ENCODE peak calls at places on chromosomes 11 and 22, in ten cellular contexts. J is Calu3, C is A549, Z is GM13977, X is fibroblast of mammary gland, K is osteoblast, F is pancreas, R is tibial artery, M is astrocyte of the spinal cord, I is thoracic aorta. O is an unnamed sample.

GRCh38 chr11:59551651-59552521 is 40.5 kb downstream of the OR4D9 start:
- DNase-seq in J (no peak), C (peak; percentile 93), Z (no peak), X (peak; percentile 91), K (peak; percentile 68), F (no peak), R (peak; percentile 60), M (peak; percentile 90), I (no peak), O (peak; percentile 80)

GRCh38 chr22:20466659-20467379 is 28.8 kb downstream of the KLHL22 start:
- DNase-seq in J (no peak), C (no peak), Z (no peak), X (no peak), K (no peak), F (no peak), R (no peak), M (no peak), I (no peak), O (no peak)

GRCh38 chr11:64334764-64335741 is 5.0 kb upstream of the CCDC88B start:
- DNase-seq in J (peak; percentile 87), C (peak; percentile 96), Z (peak; percentile 93), X (peak; percentile 94), K (peak; percentile 95), F (peak; percentile 51), R (no peak), M (peak; percentile 82), I (no peak), O (peak; percentile 98)

GRCh38 chr11:113540416-113541330 is 65.5 kb upstream of the DRD2 start:
- DNase-seq in J (no peak), C (no peak), Z (no peak), X (no peak), K (no peak), F (no peak), R (no peak), M (no peak), I (no peak), O (no peak)

GRCh38 chr11:134625151-134625550 is 213.1 kb upstream of the B3GAT1 start:
- DNase-seq in J (no peak), C (no peak), Z (no peak), X (no peak), K (no peak), F (no peak), R (no peak), M (no peak), I (no peak), O (no peak)

GRCh38 chr11:75768112-75768908 is at the start of gene DGAT2:
- DNase-seq in J (peak; percentile 72), C (peak; percentile 73), Z (peak; percentile 94), X (peak; percentile 44), K (peak; percentile 95), F (peak; percentile 68), R (peak; percentile 65), M (peak; percentile 63), I (no peak), O (peak; percentile 73)

GRCh38 chr11:65858354-65859133 is 564 bp upstream of the CFL1 start:
- DNase-seq in J (no peak), C (no peak), Z (peak; percentile 94), X (no peak), K (no peak), F (no peak), R (no peak), M (peak; percentile 50), I (no peak), O (no peak)

GRCh38 chr11:46253258-46254134 is 24.0 kb upstream of the CREB3L1 start:
- DNase-seq in J (no peak), C (no peak), Z (no peak), X (peak; percentile 96), K (peak; percentile 82), F (peak; percentile 42), R (no peak), M (no peak), I (no peak), O (no peak)

GRCh38 chr22:50440544-50441249 is 34.1 kb downstream of the SBF1 start:
- DNase-seq in J (no peak), C (no peak), Z (no peak), X (no peak), K (no peak), F (peak; percentile 40), R (no peak), M (no peak), I (no peak), O (no peak)

GRCh38 chr11:9206496-9206895 is 58.7 kb downstream of the DENND5A start:
- DNase-seq in J (no peak), C (no peak), Z (no peak), X (peak; percentile 17), K (peak; percentile 64), F (no peak), R (no peak), M (peak; percentile 65), I (no peak), O (no peak)

GRCh38 chr11:9200471-9200870 is 64.7 kb downstream of the DENND5A start:
- DNase-seq in J (no peak), C (no peak), Z (no peak), X (no peak), K (no peak), F (no peak), R (no peak), M (no peak), I (no peak), O (no peak)

GRCh38 chr11:9201372-9202162 is 63.6 kb downstream of the DENND5A start:
- DNase-seq in J (no peak), C (no peak), Z (no peak), X (no peak), K (no peak), F (no peak), R (no peak), M (no peak), I (no peak), O (no peak)

GRCh38 chr11:9205596-9205995 is 59.6 kb downstream of the DENND5A start:
- DNase-seq in J (no peak), C (no peak), Z (no peak), X (no peak), K (no peak), F (no peak), R (no peak), M (no peak), I (no peak), O (no peak)

GRCh38 chr11:9203715-9204311 is 61.3 kb downstream of the DENND5A start:
- DNase-seq in J (no peak), C (peak; percentile 14), Z (no peak), X (no peak), K (no peak), F (no peak), R (no peak), M (no peak), I (no peak), O (no peak)
- TF ChIP-seq CTCF in J (no peak), C (no peak), Z (peak; percentile 43), X (no peak), K (no peak), F (no peak), R (no peak), M (no peak), I (no peak), O (no peak)

GRCh38 chr11:124872741-124873140 is 7.5 kb downstream of the ROBO3 start:
- DNase-seq in J (no peak), C (no peak), Z (no peak), X (no peak), K (peak; percentile 85), F (no peak), R (no peak), M (no peak), I (no peak), O (no peak)
- TF ChIP-seq CTCF in J (no peak), C (no peak), Z (no peak), X (no peak), K (no peak), F (no peak), R (no peak), M (no peak), I (no peak), O (no peak)

GRCh38 chr22:33006220-33006954 is 51.8 kb downstream of the SYN3 start:
- DNase-seq in J (peak; percentile 32), C (no peak), Z (no peak), X (no peak), K (no peak), F (no peak), R (no peak), M (no peak), I (no peak), O (peak; percentile 92)
- TF ChIP-seq CTCF in J (no peak), C (no peak), Z (no peak), X (no peak), K (no peak), F (no peak), R (no peak), M (no peak), I (no peak), O (no peak)

DNA sequence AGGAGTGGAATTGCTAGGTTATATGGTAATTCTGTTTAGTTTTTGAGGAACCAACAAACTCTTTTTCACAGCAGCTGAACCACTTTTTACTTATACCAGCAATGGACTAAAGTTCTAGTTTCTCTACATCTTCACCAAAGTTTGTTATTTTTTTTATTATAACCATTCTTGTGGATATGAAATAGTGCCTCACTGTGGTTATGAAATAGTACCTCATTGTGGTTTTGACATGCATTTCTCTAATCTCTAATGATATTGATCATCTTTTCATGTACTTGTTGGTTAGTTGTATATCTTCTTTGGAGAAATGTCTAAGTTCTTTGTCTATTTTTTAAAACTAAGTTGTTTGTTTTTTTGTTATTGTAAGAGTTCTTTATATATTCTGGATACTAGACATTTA is 27.2 kb downstream of the STIM1 start:
- DNase-seq in J (no peak), C (no peak), Z (no peak), X (no peak), K (no peak), F (no peak), R (no peak), M (no peak), I (no peak), O (no peak)
- TF ChIP-seq CTCF in J (no peak), C (no peak), Z (no peak), X (no peak), K (no peak), F (no peak), R (no peak), M (no peak), I (no peak), O (no peak)

GRCh38 chr11:25992254-25992653 is 339.7 kb upstream of the ANO3 start:
- DNase-seq in J (no peak), C (no peak), Z (no peak), X (peak; percentile 4), K (no peak), F (no peak), R (no peak), M (no peak), I (no peak), O (no peak)

GRCh38 chr11:25991476-25991875 is 340.5 kb upstream of the ANO3 start:
- DNase-seq in J (no peak), C (no peak), Z (no peak), X (no peak), K (no peak), F (no peak), R (no peak), M (no peak), I (no peak), O (no peak)
- TF ChIP-seq CTCF in J (no peak), C (no peak), Z (no peak), X (no peak), K (no peak), F (no peak), R (no peak), M (no peak), I (no peak), O (no peak)